ENCODE peak calls at places on chromosomes 11 and 22, in five cellular contexts. Z is heart right ventricle, I is SK-N-SH, O is adipocyte, N is K562. W is an unnamed sample. For H3K4me1, the result is how much of the 10 kb centered on the place peaks cover.

GRCh38 chr11:8732276-8732675 is 49.7 kb downstream of the RPL27A start:
- DNase-seq in Z (no peak), I (no peak), O (peak), N (no peak), W (no peak)

GRCh38 chr11:64796757-64797541 is 6.1 kb downstream of the MAP4K2 start:
- DNase-seq in Z (no peak), I (no peak), O (no peak), N (no peak), W (no peak)

GRCh38 chr11:119314748-119315138 is 2.2 kb downstream of the MCAM start:
- DNase-seq in Z (no peak), I (peak), O (no peak), N (no peak), W (no peak)

GRCh38 chr22:40920526-40920925 is 30.7 kb upstream of the RBX1 start:
- DNase-seq in Z (no peak), I (no peak), O (no peak), N (no peak), W (no peak)

GRCh38 chr22:35686298-35686697 is 31.4 kb upstream of the APOL5 start:
- DNase-seq in Z (no peak), I (no peak), O (no peak), N (no peak), W (no peak)

GRCh38 chr11:66417000-66417399 is 3.8 kb upstream of the NPAS4 start:
- DNase-seq in Z (no peak), I (no peak), O (no peak), N (no peak), W (no peak)

GRCh38 chr11:36019722-36020121 is 75.9 kb downstream of the LDLRAD3 start:
- DNase-seq in Z (no peak), I (no peak), O (no peak), N (no peak), W (no peak)

GRCh38 chr22:35539910-35540599 is 576 bp upstream of the RASD2 start:
- DNase-seq in Z (peak), I (peak), O (peak), N (peak), W (peak)

GRCh38 chr11:122811721-122812120 is 26.6 kb upstream of the CRTAM start:
- DNase-seq in Z (no peak), I (no peak), O (no peak), N (no peak), W (no peak)

GRCh38 chr11:102007567-102008437 is 39.4 kb upstream of the CFAP300 start:
- DNase-seq in Z (no peak), I (peak), O (peak), N (peak), W (no peak)

GRCh38 chr11:12906501-12906900 is 102.6 kb upstream of the RASSF10 start:
- DNase-seq in Z (no peak), I (no peak), O (peak), N (no peak), W (no peak)

GRCh38 chr11:105144887-105145286 is 5.3 kb upstream of the CARD18 start:
- DNase-seq in Z (no peak), I (no peak), O (peak), N (no peak), W (no peak)

DNA sequence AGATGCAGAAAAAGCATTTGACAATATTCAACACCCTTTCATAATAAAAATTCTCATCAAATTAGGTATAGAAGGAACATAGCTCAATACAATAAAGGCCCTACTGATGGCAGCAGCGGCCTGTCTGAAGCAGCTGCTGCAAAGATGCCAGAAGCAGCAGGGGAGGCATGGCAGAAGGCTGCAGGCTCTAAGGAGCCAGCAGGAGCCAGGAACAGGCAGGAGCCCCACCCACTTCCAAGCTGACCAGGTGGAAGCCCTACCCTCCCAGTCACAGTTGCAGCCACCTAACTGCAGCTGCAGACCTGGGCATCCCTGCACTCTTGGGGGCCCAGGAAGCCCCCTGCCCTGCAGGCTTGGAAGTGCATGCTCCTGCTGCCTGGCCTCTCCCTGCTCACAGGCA is 18.2 kb upstream of the OR6A2 start:
- DNase-seq in Z (no peak), I (no peak), O (no peak), N (no peak), W (no peak)
- H3K4me1 ChIP-seq in Z (under half), I (under half), O (under half), N (under half), W (under half)

GRCh38 chr11:126158054-126158791 is 53.2 kb downstream of the RPUSD4 start:
- DNase-seq in Z (no peak), I (no peak), O (no peak), N (no peak), W (no peak)
- H3K4me1 ChIP-seq in Z (under half), I (under half), O (under half), N (under half), W (under half)

DNA sequence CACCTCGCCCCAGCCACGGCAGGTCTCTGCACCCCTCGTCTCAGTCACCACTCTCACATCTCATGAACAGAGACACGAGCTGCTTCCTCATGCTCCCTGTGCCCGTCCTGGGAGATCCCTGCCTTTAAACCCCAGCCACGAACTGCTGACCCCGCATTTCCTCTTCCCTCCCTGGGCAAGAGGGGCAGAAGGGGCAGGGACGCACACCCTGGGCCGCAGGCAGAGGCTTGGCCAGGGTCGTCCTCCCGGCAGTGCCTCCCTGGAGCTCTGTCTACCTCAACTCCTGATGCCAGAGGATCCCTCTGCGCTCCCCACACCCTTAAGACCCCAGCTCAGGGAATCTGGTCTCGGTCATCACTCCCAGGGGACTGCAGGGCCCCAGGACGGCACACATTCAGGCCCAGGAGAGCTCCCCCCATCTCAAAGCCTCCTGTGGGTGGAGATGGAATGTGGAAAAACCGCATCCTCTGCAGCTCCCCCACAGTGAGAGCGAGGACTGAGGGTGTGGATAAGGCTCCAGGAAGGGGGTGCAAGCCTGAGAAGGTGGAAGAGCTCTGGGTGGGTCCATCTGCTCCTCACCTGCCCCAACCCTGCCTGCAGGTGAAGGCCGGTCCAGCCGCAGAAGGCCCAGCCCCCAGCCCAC is 1.2 kb downstream of the BID start:
- DNase-seq in Z (no peak), I (no peak), O (peak), N (peak), W (no peak)
- H3K4me1 ChIP-seq in Z (under half), I (under half), O (under half), N (half or more), W (under half)

GRCh38 chr11:95739108-95739507 is 50.5 kb downstream of the FAM76B start:
- DNase-seq in Z (no peak), I (no peak), O (no peak), N (no peak), W (no peak)
- H3K4me1 ChIP-seq in Z (under half), I (under half), O (under half), N (under half), W (under half)

GRCh38 chr11:19243143-19243542 is 2.4 kb upstream of the E2F8 start:
- DNase-seq in Z (no peak), I (no peak), O (no peak), N (no peak), W (no peak)
- H3K4me1 ChIP-seq in Z (under half), I (under half), O (under half), N (under half), W (under half)

GRCh38 chr11:15557831-15558230 is 443.1 kb downstream of the INSC start:
- DNase-seq in Z (no peak), I (no peak), O (no peak), N (no peak), W (no peak)

GRCh38 chr11:15547685-15548084 is 433.0 kb downstream of the INSC start:
- DNase-seq in Z (no peak), I (no peak), O (no peak), N (no peak), W (no peak)

GRCh38 chr11:15551897-15552851 is 437.5 kb downstream of the INSC start:
- DNase-seq in Z (no peak), I (peak), O (no peak), N (no peak), W (no peak)
- H3K4me1 ChIP-seq in Z (under half), I (under half), O (under half), N (under half), W (under half)

GRCh38 chr11:48108231-48109045 is 108.2 kb upstream of the OR4B1 start:
- DNase-seq in Z (no peak), I (no peak), O (no peak), N (no peak), W (no peak)
- H3K4me1 ChIP-seq in Z (under half), I (under half), O (under half), N (under half), W (under half)

GRCh38 chr11:132728026-132728425 is 804.3 kb downstream of the OPCML start:
- DNase-seq in Z (no peak), I (no peak), O (no peak), N (no peak), W (no peak)
- H3K4me1 ChIP-seq in Z (under half), I (under half), O (under half), N (under half), W (under half)

GRCh38 chr22:31339148-31339832 is 6.9 kb downstream of the PATZ1 start:
- DNase-seq in Z (no peak), I (no peak), O (no peak), N (no peak), W (no peak)
- H3K4me1 ChIP-seq in Z (under half), I (half or more), O (under half), N (under half), W (under half)

GRCh38 chr11:108620958-108621772 is 27.6 kb upstream of the EXPH5 start:
- DNase-seq in Z (no peak), I (no peak), O (no peak), N (no peak), W (no peak)
- H3K4me1 ChIP-seq in Z (under half), I (under half), O (under half), N (under half), W (under half)

W was measured in ovary.